ENCODE peak calls at places on chromosome 10, in six cellular contexts. Z, D, L, J, T and V are unnamed samples. For H3K9me3, the result is how much of the 10 kb centered on the place peaks cover.

GRCh38 chr10:34658934-34659333 is 156.2 kb downstream of the PARD3 start:
- DNase-seq in Z (no peak), D (no peak), L (no peak), J (no peak), T (no peak), V (no peak)

GRCh38 chr10:87089746-87090145 is 4.9 kb downstream of the GLUD1 start:
- DNase-seq in Z (no peak), D (no peak), L (peak), J (no peak), T (no peak), V (no peak)

GRCh38 chr10:91462423-91462822 is 52.3 kb downstream of the HECTD2 start:
- DNase-seq in Z (no peak), D (no peak), L (peak), J (no peak), T (no peak), V (no peak)

GRCh38 chr10:104349623-104350142 is 4.0 kb upstream of the CFAP58 start:
- DNase-seq in Z (no peak), D (peak), L (peak), J (no peak), T (peak), V (no peak)

GRCh38 chr10:72331575-72332422 is 22.9 kb downstream of the DNAJB12 start:
- DNase-seq in Z (no peak), D (peak), L (peak), J (peak), T (peak), V (no peak)

GRCh38 chr10:50210876-50211275 is 40.4 kb downstream of the ASAH2 start:
- DNase-seq in Z (no peak), D (no peak), L (no peak), J (no peak), T (no peak), V (no peak)

GRCh38 chr10:6383099-6383812 is 180.5 kb downstream of the PFKFB3 start:
- DNase-seq in Z (no peak), D (peak), L (no peak), J (no peak), T (peak), V (peak)

GRCh38 chr10:24008164-24009066 is 200.5 kb upstream of the KIAA1217 start:
- DNase-seq in Z (no peak), D (peak), L (peak), J (peak), T (peak), V (no peak)

GRCh38 chr10:110069502-110069982 is 61.8 kb downstream of the ADD3 start:
- DNase-seq in Z (no peak), D (no peak), L (no peak), J (no peak), T (no peak), V (no peak)

GRCh38 chr10:16999665-17000451 is 129.8 kb downstream of the CUBN start:
- DNase-seq in Z (no peak), D (peak), L (no peak), J (no peak), T (no peak), V (peak)

GRCh38 chr10:82813856-82814255 is 938.9 kb downstream of the NRG3 start:
- DNase-seq in Z (no peak), D (no peak), L (no peak), J (no peak), T (peak), V (no peak)

GRCh38 chr10:122056431-122057094 is 67.6 kb downstream of the TACC2 start:
- DNase-seq in Z (no peak), D (no peak), L (peak), J (no peak), T (peak), V (no peak)

GRCh38 chr10:19290770-19291169 is 242.2 kb downstream of the MALRD1 start:
- DNase-seq in Z (no peak), D (no peak), L (peak), J (no peak), T (peak), V (no peak)

GRCh38 chr10:133287832-133288500 is 11.3 kb upstream of the ADAM8 start:
- DNase-seq in Z (no peak), D (no peak), L (no peak), J (no peak), T (no peak), V (no peak)

GRCh38 chr10:75043256-75044121 is 68.0 kb upstream of the SAMD8 start:
- DNase-seq in Z (no peak), D (no peak), L (no peak), J (peak), T (no peak), V (no peak)

GRCh38 chr10:122362621-122363020 is 11.9 kb upstream of the PLEKHA1 start:
- DNase-seq in Z (no peak), D (no peak), L (peak), J (no peak), T (no peak), V (no peak)

GRCh38 chr10:120562956-120563355 is 105.9 kb downstream of the PLPP4 start:
- DNase-seq in Z (no peak), D (no peak), L (no peak), J (no peak), T (no peak), V (no peak)

GRCh38 chr10:89478085-89478738 is 57.2 kb downstream of the SLC16A12 start:
- DNase-seq in Z (no peak), D (no peak), L (no peak), J (peak), T (peak), V (no peak)

DNA sequence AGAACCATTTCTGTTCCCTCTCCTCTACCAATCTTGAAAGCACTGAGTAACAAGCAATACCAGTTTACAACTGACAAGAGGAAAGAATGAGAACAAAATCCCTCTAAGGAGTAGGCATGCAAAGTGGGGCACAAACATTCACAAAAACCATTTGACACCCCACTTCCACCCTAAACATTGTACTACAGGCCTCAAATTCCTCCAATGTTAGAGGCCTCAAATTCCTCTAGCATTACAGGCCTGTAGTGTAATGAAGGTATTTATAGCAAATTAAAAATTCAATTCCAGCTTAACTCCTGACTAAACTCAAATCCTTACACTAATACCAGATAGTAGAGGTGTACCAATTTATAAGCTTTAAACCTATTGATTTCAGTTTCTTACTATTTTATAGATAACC is 85.4 kb downstream of the SIRT1 start:
- DNase-seq in Z (no peak), D (no peak), L (no peak), J (no peak), T (no peak), V (no peak)
- H3K9me3 ChIP-seq in Z (under half), D (under half), L (under half), J (under half), T (under half), V (under half)

DNA sequence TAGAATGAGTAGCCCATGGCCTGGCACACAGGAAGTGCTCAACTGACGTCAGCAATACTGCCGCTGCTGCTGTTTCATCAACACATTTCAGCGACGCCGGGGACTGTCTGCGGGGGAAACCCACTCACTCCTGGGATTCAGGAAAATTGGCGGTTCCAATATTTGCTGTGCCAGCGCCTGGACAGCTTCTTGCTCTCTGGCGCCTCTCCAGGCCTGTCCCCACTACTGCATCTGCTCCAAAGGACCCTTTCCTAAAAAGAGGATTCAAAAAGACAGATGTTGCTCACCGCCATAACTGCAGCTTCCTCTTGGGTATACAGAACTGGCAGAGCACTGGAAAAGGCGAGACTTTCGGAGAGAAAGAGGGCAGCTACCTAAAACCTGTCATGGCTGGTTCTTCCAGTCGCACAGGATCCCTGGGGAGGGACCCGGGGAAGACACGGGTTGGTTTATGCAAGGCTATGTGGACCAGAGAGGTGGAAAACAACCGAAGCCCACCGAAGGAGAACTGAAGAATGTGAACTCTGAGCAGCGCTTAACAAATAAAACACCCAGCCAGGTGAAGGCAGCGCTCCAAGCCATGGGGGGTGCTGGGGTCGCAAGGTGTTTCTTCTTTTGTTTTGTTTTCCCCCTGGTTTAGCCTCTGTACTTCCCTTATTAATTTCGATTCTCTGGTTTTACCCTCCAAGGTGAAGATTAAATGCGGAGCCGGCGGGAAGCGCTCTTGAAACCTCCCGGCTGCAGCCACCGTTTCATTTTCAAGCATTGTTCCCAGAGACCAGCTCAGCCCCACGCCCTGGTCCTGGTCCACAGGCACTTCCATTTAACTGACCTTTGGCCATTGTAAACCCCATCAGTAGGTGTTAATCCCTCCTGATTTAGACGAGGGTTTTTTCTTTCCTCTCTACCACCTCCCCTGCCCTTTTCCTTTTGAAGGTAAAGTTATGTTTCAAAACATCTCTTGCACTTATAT is 39.5 kb upstream of the ENO4 start:
- DNase-seq in Z (peak), D (peak), L (no peak), J (peak), T (peak), V (no peak)
- TF ChIP-seq CTCF in Z (peak), D (peak), L (peak), J (peak), T (peak), V (peak)

GRCh38 chr10:119222531-119222930 is 15.2 kb downstream of the GRK5 start:
- DNase-seq in Z (no peak), D (peak), L (no peak), J (peak), T (peak), V (no peak)

GRCh38 chr10:119219747-119220320 is 12.5 kb downstream of the GRK5 start:
- DNase-seq in Z (no peak), D (no peak), L (no peak), J (no peak), T (no peak), V (no peak)

GRCh38 chr10:119221201-119221600 is 13.8 kb downstream of the GRK5 start:
- DNase-seq in Z (no peak), D (peak), L (no peak), J (no peak), T (no peak), V (no peak)

GRCh38 chr10:119222966-119223386 is 15.6 kb downstream of the GRK5 start:
- DNase-seq in Z (no peak), D (no peak), L (no peak), J (no peak), T (no peak), V (no peak)

GRCh38 chr10:119221666-119222065 is 14.3 kb downstream of the GRK5 start:
- DNase-seq in Z (no peak), D (no peak), L (no peak), J (no peak), T (no peak), V (no peak)
- H3K9me3 ChIP-seq in Z (under half), D (under half), L (under half), J (under half), T (under half), V (under half)

GRCh38 chr10:22335204-22335956 is 9.9 kb upstream of the SPAG6 start:
- DNase-seq in Z (peak), D (peak), L (peak), J (peak), T (peak), V (no peak)
- TF ChIP-seq CTCF in Z (no peak), D (no peak), L (no peak), J (peak), T (no peak), V (no peak)

DNA sequence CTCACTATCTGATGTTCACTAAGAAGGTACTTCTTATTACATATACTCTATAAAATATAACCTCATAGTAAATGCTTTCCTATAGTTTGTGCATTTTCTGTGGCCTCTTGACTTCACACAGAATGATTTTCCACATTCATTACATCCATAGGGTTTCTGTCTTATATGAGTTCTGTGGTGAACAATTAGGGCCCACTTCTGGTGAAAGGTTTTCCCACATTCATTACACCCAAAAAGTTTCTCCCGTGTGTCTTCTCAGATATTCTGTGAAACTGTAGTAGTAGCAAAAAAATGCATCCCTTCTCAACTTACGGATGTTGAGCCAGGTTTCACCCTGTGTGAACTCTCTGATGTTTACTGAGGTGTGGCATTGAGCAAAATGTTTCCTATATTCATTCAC is 119.3 kb downstream of the ZNF33B start:
- DNase-seq in Z (no peak), D (no peak), L (no peak), J (no peak), T (no peak), V (no peak)
- H3K9me3 ChIP-seq in Z (half or more), D (under half), L (half or more), J (half or more), T (half or more), V (under half)

GRCh38 chr10:52777414-52777813 is 4.8 kb upstream of the MBL2 start:
- DNase-seq in Z (no peak), D (no peak), L (no peak), J (no peak), T (no peak), V (no peak)

GRCh38 chr10:52779541-52780390 is 7.2 kb upstream of the MBL2 start:
- DNase-seq in Z (peak), D (peak), L (peak), J (peak), T (peak), V (peak)

GRCh38 chr10:52780391-52781155 is 8.0 kb upstream of the MBL2 start:
- DNase-seq in Z (no peak), D (no peak), L (no peak), J (no peak), T (no peak), V (no peak)

GRCh38 chr10:52776471-52776903 is 3.9 kb upstream of the MBL2 start:
- DNase-seq in Z (no peak), D (no peak), L (no peak), J (no peak), T (no peak), V (no peak)

DNA sequence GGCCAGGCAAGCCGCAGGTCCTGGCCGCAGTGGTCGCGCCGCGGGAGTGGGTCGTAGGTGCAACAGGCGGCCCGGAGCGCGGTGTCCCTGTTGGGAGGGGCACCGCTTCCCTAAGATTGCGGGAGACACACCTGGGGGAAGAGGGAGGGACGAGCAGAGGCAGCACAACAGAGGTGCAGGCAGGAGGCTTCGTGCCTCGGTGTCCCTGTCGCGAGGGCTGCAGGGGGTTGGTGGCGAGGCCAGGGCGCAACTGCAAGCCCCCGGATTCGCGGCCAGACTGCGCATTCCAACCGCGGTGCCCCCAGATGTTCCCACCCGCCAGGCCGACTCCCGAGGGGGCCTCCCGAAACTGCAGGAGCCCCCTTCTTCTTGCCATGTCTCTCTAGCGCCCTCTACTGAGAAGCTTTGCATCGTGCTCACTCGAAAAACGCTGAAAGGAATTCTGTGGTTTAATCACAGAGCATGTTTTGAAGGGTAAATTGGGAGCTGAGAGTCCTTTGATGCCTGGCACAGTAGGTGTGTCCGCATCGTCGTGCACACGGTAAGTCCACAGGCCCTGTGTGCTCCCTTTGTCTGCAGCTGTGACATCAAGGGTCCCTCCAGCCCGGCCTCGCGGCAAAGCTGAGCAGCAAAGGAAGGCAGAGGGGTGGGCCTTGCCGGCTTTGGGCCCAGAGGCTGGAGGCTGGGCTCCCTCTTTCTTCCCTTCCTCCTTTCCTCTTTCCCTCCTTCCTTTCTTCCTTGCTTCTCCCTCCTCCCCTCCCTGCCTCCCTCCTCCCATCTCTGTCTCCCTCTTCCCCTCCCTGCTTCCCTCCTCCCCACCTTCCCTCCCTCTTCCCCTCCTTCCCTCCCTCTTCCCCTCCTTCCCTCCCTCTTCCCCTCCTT is 6.2 kb upstream of the MBL2 start:
- DNase-seq in Z (no peak), D (peak), L (peak), J (peak), T (no peak), V (no peak)
- TF ChIP-seq CTCF in Z (peak), D (peak), L (peak), J (peak), T (peak), V (peak)